ENCODE peak calls at places on chromosomes 12 and 14, in seven cellular contexts. B, L, H, E, O, M and J are unnamed samples.
A peak's percentile ranks its signal among the peaks of the same experiment; 100 is the strongest.

GRCh38 chr12:24565300-24565699 is 383.6 kb downstream of the BCAT1 start:
- DNase-seq in O (no peak), M (no peak), E (no peak), H (no peak), B (no peak), L (no peak), J (no peak)

GRCh38 chr14:90575781-90576180 is 179.0 kb downstream of the CALM1 start:
- DNase-seq in H (no peak), M (no peak), O (no peak), L (no peak), E (no peak), B (no peak), J (no peak)

GRCh38 chr12:107545737-107546363 is 139.7 kb upstream of the PWP1 start:
- DNase-seq in M (no peak), H (no peak), L (no peak), B (no peak), E (no peak), O (peak; percentile 34), J (no peak)

GRCh38 chr12:29742646-29743045 is 41.1 kb downstream of the TMTC1 start:
- DNase-seq in H (no peak), L (no peak), M (no peak), E (no peak), B (no peak), O (no peak), J (no peak)

GRCh38 chr12:58765653-58766554 is 154.4 kb downstream of the LRIG3 start:
- DNase-seq in B (no peak), H (peak; percentile 96), M (no peak), L (no peak), E (no peak), O (peak; percentile 45), J (no peak)

GRCh38 chr12:101356794-101357193 is 50.8 kb downstream of the ARL1 start:
- DNase-seq in E (no peak), B (no peak), O (no peak), L (no peak), H (no peak), M (no peak), J (no peak)

GRCh38 chr14:55240526-55241178 is 30.6 kb upstream of the FBXO34 start:
- DNase-seq in L (no peak), B (no peak), H (no peak), M (no peak), O (no peak), E (no peak), J (peak; percentile 41)

GRCh38 chr12:122392411-122392810 is 30.1 kb downstream of the CLIP1 start:
- DNase-seq in L (no peak), M (no peak), E (no peak), B (no peak), O (no peak), H (no peak), J (no peak)

GRCh38 chr12:89019439-89020120 is 332.7 kb downstream of the DUSP6 start:
- DNase-seq in M (peak; percentile 30), L (peak; percentile 41), H (peak; percentile 78), E (peak; percentile 32), O (peak; percentile 94), B (peak; percentile 83), J (peak; percentile 72)

GRCh38 chr12:122001379-122002209 is 20.1 kb upstream of the BCL7A start:
- DNase-seq in E (no peak), M (no peak), L (no peak), O (no peak), H (no peak), B (no peak), J (no peak)

GRCh38 chr12:129564768-129565167 is 339.1 kb downstream of the TMEM132D start:
- DNase-seq in L (no peak), H (no peak), E (peak; percentile 63), B (no peak), O (no peak), M (no peak), J (no peak)

GRCh38 chr12:13146539-13146938 is 43.1 kb upstream of the GSG1 start:
- DNase-seq in B (no peak), H (no peak), E (no peak), L (no peak), M (no peak), O (no peak), J (no peak)

GRCh38 chr12:120711411-120711810 is 1.2 kb downstream of the UNC119B start:
- DNase-seq in H (no peak), M (no peak), E (no peak), O (no peak), L (no peak), B (no peak), J (peak; percentile 21)
- TF ChIP-seq JUND in H (no peak), M (no peak), E (no peak), O (no peak), L (no peak), B (no peak), J (no peak)

DNA sequence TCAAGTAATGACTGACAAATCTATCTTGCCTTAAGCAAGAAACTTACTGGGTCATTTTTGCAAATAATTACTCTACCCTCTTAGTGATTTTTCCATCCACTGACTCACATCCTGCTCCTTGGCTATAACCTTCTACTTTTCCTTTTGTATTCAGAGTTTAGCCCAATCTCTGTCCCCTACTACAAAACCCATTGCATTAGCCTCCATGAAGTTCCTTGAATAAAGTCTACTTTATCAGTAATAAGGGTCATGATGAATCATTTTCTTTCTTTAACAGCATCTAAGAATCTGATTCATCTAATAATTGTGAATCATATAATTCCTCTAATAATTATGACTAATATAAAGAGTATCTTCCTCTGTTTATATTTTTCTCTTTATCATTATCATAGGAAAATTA is 132.6 kb downstream of the NTS start:
- DNase-seq in O (no peak), M (no peak), B (no peak), L (no peak), H (no peak), E (no peak), J (no peak)
- TF ChIP-seq JUND in O (no peak), M (no peak), B (no peak), L (no peak), H (no peak), E (no peak), J (no peak)

DNA sequence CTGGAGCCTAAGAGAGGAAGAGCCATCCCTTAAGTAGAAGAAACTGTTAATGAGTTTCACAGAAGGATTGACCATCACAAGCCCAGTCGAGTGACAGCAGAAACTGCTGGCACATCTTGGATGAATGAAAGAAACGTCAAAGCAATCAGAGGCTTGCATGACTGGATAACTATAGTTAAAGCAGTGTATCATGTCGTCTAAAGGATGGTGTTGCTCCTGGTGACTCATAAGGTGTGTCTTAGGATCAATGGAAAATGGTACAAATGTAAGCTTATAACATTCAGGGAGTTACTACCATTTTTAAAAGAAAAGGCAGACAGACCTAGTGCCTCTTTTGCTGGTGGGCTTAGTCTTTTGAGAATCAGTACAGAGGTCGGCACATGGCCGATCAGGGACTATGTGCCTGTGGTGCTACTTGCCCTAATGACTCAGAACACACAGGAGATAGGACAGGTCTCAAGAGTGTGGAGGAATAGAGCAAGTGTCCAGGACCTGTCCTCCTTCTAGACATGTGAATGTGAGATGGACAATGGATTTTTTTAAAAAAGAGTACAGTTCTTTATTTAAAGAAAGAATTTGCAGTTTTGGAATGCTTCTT is 55.7 kb downstream of the TMX1 start:
- DNase-seq in H (no peak), B (no peak), M (no peak), L (no peak), O (no peak), E (no peak), J (no peak)
- TF ChIP-seq JUND in H (no peak), B (no peak), M (no peak), L (no peak), O (no peak), E (no peak), J (no peak)

GRCh38 chr12:41211466-41211865 is 23.3 kb downstream of the PDZRN4 start:
- DNase-seq in O (no peak), L (no peak), M (no peak), B (no peak), E (no peak), H (no peak), J (no peak)

GRCh38 chr12:41205070-41205715 is 17.1 kb downstream of the PDZRN4 start:
- DNase-seq in L (no peak), M (no peak), H (no peak), O (peak; percentile 6), E (no peak), B (no peak), J (no peak)

GRCh38 chr12:41202051-41202450 is 13.9 kb downstream of the PDZRN4 start:
- DNase-seq in E (no peak), B (no peak), L (no peak), H (no peak), O (no peak), M (no peak), J (no peak)

DNA sequence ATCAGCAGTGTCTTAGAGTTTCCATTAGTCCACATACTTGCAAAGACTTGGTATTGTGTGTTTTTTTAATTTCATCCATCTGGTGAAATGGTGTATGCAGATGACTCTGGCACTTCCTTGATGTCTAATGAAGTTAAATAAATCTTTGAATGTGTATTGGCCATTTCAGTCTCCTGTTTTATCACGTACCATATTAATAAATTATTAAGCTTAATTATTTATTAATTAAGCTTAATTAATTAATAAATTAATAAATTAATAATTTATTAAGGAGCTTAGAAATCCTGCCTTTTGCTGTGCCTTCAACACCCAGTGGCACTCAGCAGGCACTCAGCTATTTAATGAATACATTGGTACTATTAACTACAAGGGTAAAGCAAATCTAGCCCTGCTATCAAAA is 18.2 kb downstream of the PDZRN4 start:
- DNase-seq in M (no peak), H (no peak), B (no peak), L (no peak), E (no peak), O (no peak), J (no peak)
- TF ChIP-seq JUND in M (no peak), H (no peak), B (no peak), L (no peak), E (no peak), O (no peak), J (no peak)